ENCODE peak calls at places on chromosomes 6 and 20, in five cellular contexts. One of them, this sample, is unnamed.

GRCh38 chr6:151240861-151241642 is 1.3 kb downstream of the AKAP12 start:
- DNase-seq in AG09319: peak; percentile 35
- DNase-seq in heart right ventricle: peak; percentile 29
- DNase-seq in NCI-H1436: peak; percentile 32
- DNase-seq in T-cell: no peak
- DNase-seq in this sample: peak; percentile 41

GRCh38 chr20:13458860-13459451 is 179.8 kb downstream of the TASP1 start:
- DNase-seq in T-cell: no peak
- DNase-seq in heart right ventricle: no peak
- DNase-seq in AG09319: peak; percentile 4
- DNase-seq in NCI-H1436: peak; percentile 11
- DNase-seq in this sample: no peak

GRCh38 chr20:11755071-11755881 is 162.4 kb upstream of the BTBD3 start:
- DNase-seq in NCI-H1436: no peak
- DNase-seq in heart right ventricle: no peak
- DNase-seq in T-cell: no peak
- DNase-seq in AG09319: no peak
- DNase-seq in this sample: no peak

GRCh38 chr6:104736545-104736944 is 123.2 kb downstream of the HACE1 start:
- DNase-seq in T-cell: no peak
- DNase-seq in heart right ventricle: no peak
- DNase-seq in AG09319: no peak
- DNase-seq in NCI-H1436: no peak
- DNase-seq in this sample: no peak

GRCh38 chr6:84028350-84028749 is 5.2 kb upstream of the MRAP2 start:
- DNase-seq in AG09319: no peak
- DNase-seq in NCI-H1436: no peak
- DNase-seq in T-cell: no peak
- DNase-seq in heart right ventricle: no peak
- DNase-seq in this sample: no peak

GRCh38 chr20:62168890-62169435 is 13.9 kb upstream of the MTG2 start:
- DNase-seq in AG09319: no peak
- DNase-seq in heart right ventricle: no peak
- DNase-seq in T-cell: no peak
- DNase-seq in NCI-H1436: no peak
- DNase-seq in this sample: no peak

GRCh38 chr20:40583195-40583594 is 105.8 kb downstream of the MAFB start:
- DNase-seq in AG09319: no peak
- DNase-seq in T-cell: no peak
- DNase-seq in heart right ventricle: no peak
- DNase-seq in NCI-H1436: no peak
- DNase-seq in this sample: no peak

GRCh38 chr6:14804444-14805210 is 441.2 kb upstream of the JARID2 start:
- DNase-seq in NCI-H1436: no peak
- DNase-seq in heart right ventricle: peak; percentile 93
- DNase-seq in T-cell: no peak
- DNase-seq in AG09319: peak; percentile 51
- DNase-seq in this sample: peak; percentile 51

GRCh38 chr20:1108437-1108920 is 9.9 kb upstream of the PSMF1 start:
- DNase-seq in NCI-H1436: peak; percentile 5
- DNase-seq in AG09319: no peak
- DNase-seq in T-cell: peak; percentile 29
- DNase-seq in heart right ventricle: peak; percentile 45
- DNase-seq in this sample: peak; percentile 50

GRCh38 chr6:118745156-118745555 is 93.8 kb upstream of the CEP85L start:
- DNase-seq in NCI-H1436: no peak
- DNase-seq in T-cell: no peak
- DNase-seq in heart right ventricle: no peak
- DNase-seq in AG09319: no peak
- DNase-seq in this sample: no peak